ENCODE peak calls at places on chromosomes 13 and 19, in nine cellular contexts. S is AG04450; Z is right lobe of liver; C is fibroblast of lung; L is HT1080; U is stimulated activated CD4-positive, alpha-beta T cell treated with anti-CD3 and anti-CD28 coated beads, Interleukin-1b, Interleukin-23, amount 100 ng/mL, for 24 hours; W is dorsolateral prefrontal cortex; I is T47D; D is lung microvascular endothelial cell. O is an unnamed sample.

GRCh38 chr19:2221250-2221831 is 14.8 kb downstream of the PLEKHJ1 start:
- DNase-seq in I (no peak), W (no peak), U (no peak), Z (no peak), S (no peak), D (peak), L (no peak), C (no peak), O (peak)

GRCh38 chr13:48501705-48502104 is 31.2 kb downstream of the RCBTB2 start:
- DNase-seq in C (peak), Z (no peak), I (no peak), D (no peak), L (peak), U (no peak), W (no peak), S (no peak), O (peak)

GRCh38 chr13:110440946-110441731 is 120.4 kb downstream of the RAB20 start:
- DNase-seq in W (no peak), S (no peak), C (no peak), U (no peak), L (no peak), I (no peak), Z (no peak), D (no peak), O (no peak)

GRCh38 chr13:73544175-73544574 is 485.4 kb downstream of the KLF5 start:
- DNase-seq in I (no peak), S (no peak), C (no peak), W (no peak), Z (no peak), D (no peak), U (no peak), L (no peak), O (peak)

GRCh38 chr19:51064534-51065220 is at the start of gene KLK13:
- DNase-seq in U (no peak), D (no peak), S (no peak), W (no peak), L (no peak), Z (no peak), I (no peak), C (no peak), O (no peak)

GRCh38 chr13:26457212-26457611 is 100.3 kb upstream of the WASF3 start:
- DNase-seq in C (no peak), W (no peak), I (no peak), L (peak), D (no peak), Z (no peak), U (no peak), S (no peak), O (peak)

GRCh38 chr13:46176756-46177155 is 5.2 kb downstream of the LCP1 start:
- DNase-seq in C (no peak), I (no peak), L (no peak), D (no peak), Z (no peak), S (no peak), U (no peak), W (no peak), O (no peak)

GRCh38 chr13:113836917-113837553 is 26.8 kb downstream of the GAS6 start:
- DNase-seq in Z (peak), S (peak), U (no peak), L (peak), C (peak), I (no peak), W (no peak), D (peak), O (peak)

GRCh38 chr13:29543230-29544215 is 52.0 kb downstream of the SLC7A1 start:
- DNase-seq in S (no peak), L (peak), W (no peak), Z (no peak), D (peak), I (no peak), U (peak), C (peak), O (peak)

GRCh38 chr13:44259045-44260042 is 114.3 kb upstream of the SERP2 start:
- DNase-seq in C (peak), I (no peak), U (peak), S (no peak), Z (no peak), L (peak), D (peak), W (peak), O (peak)

GRCh38 chr13:98280176-98280510 is 103.1 kb upstream of the RNF113B start:
- DNase-seq in C (no peak), L (no peak), S (no peak), U (no peak), Z (no peak), W (no peak), D (no peak), I (no peak), O (no peak)

GRCh38 chr13:89163081-89163480 is 1491.9 kb downstream of the SLITRK5 start:
- DNase-seq in Z (no peak), D (no peak), C (no peak), U (no peak), L (peak), I (peak), W (peak), S (no peak), O (no peak)

GRCh38 chr13:54660277-54660676 is 1631.7 kb downstream of the OLFM4 start:
- DNase-seq in D (no peak), U (no peak), W (no peak), S (no peak), C (no peak), I (no peak), Z (no peak), L (no peak), O (no peak)

GRCh38 chr19:51501594-51502263 is at the start of gene SIGLEC12:
- DNase-seq in U (no peak), W (peak), S (no peak), Z (no peak), C (no peak), I (no peak), D (no peak), L (no peak), O (no peak)

GRCh38 chr19:6519289-6519688 is 11.5 kb upstream of the TNFSF9 start:
- DNase-seq in I (no peak), S (no peak), U (no peak), D (peak), W (no peak), Z (no peak), L (peak), C (peak), O (peak)

GRCh38 chr13:51534075-51534817 is 50.0 kb upstream of the WDFY2 start:
- DNase-seq in U (no peak), D (peak), S (no peak), L (peak), C (no peak), I (no peak), W (peak), Z (peak), O (peak)

GRCh38 chr19:4326837-4327251 is 11.8 kb downstream of the STAP2 start:
- DNase-seq in I (no peak), C (no peak), S (no peak), D (no peak), U (no peak), W (no peak), L (no peak), Z (no peak), O (no peak)

GRCh38 chr19:41911889-41912731 is 16.1 kb downstream of the ERFL start:
- DNase-seq in Z (no peak), I (no peak), C (no peak), L (no peak), S (no peak), U (no peak), D (no peak), W (no peak), O (no peak)

GRCh38 chr13:35856721-35857346 is 274.3 kb downstream of the DCLK1 start:
- DNase-seq in Z (no peak), L (no peak), D (peak), C (no peak), U (no peak), I (no peak), W (no peak), S (no peak), O (no peak)

GRCh38 chr13:50387124-50387581 is 371.9 kb downstream of the KCNRG start:
- DNase-seq in W (peak), D (peak), S (no peak), U (peak), I (no peak), L (no peak), C (peak), Z (peak), O (peak)

GRCh38 chr13:112910616-112911280 is 58.3 kb upstream of the MCF2L start:
- DNase-seq in W (no peak), S (no peak), C (no peak), D (no peak), U (no peak), I (no peak), L (no peak), Z (peak), O (no peak)